ENCODE peak calls at places on chromosomes 11 and 22, in eight cellular contexts. Q is amniotic epithelial cell; A is NCI-H1930; F is GM18507; X is smooth muscle cell of the brain vasculature; W is tibial nerve; K is stimulated activated naive CD8-positive, alpha-beta T cell treated with anti-CD3 and anti-CD28 coated beads, Interleukin-15, Interleukin-2, amounts not matched to agents 100 U/mL and 50 U/mL, for 24 hours; L is NCI-H526 treated with DMSO at 0.1 percent for 48 hours. G is an unnamed sample.

GRCh38 chr11:118641463-118642019 is 34.1 kb downstream of the PHLDB1 start:
- DNase-seq in W (no peak), Q (no peak), L (peak), A (no peak), X (no peak), K (no peak), F (no peak), G (no peak)

GRCh38 chr22:20646906-20647305 is 127.0 kb upstream of the SERPIND1 start:
- DNase-seq in K (no peak), X (no peak), A (no peak), W (no peak), F (no peak), Q (no peak), L (no peak), G (no peak)

GRCh38 chr11:58006940-58007339 is 16.7 kb upstream of the OR9Q1 start:
- DNase-seq in Q (peak), K (no peak), W (no peak), F (no peak), X (no peak), L (no peak), A (no peak), G (no peak)

GRCh38 chr22:17281026-17281809 is 62.0 kb upstream of the ADA2 start:
- DNase-seq in X (no peak), K (no peak), W (no peak), L (no peak), F (no peak), Q (no peak), A (no peak), G (no peak)

GRCh38 chr11:58028687-58029411 is 1.9 kb upstream of the OR6Q1 start:
- DNase-seq in A (no peak), X (no peak), L (no peak), W (peak), K (no peak), Q (peak), F (no peak), G (no peak)

GRCh38 chr22:25437414-25438160 is 126.9 kb upstream of the GRK3 start:
- DNase-seq in K (no peak), X (no peak), F (no peak), A (no peak), W (no peak), L (no peak), Q (no peak), G (no peak)

GRCh38 chr22:31083377-31083768 is 2.3 kb downstream of the SMTN start:
- DNase-seq in X (no peak), W (no peak), F (no peak), A (no peak), K (no peak), Q (no peak), L (peak), G (no peak)

GRCh38 chr11:104946907-104947306 is 21.5 kb downstream of the CASP4 start:
- DNase-seq in Q (peak), K (peak), F (no peak), W (peak), A (no peak), X (no peak), L (no peak), G (no peak)

GRCh38 chr22:41075946-41076345 is 16.4 kb upstream of the EP300 start:
- DNase-seq in X (no peak), A (no peak), K (no peak), Q (no peak), F (no peak), L (no peak), W (no peak), G (no peak)

GRCh38 chr11:8870461-8871282 is 40.3 kb upstream of the AKIP1 start:
- DNase-seq in W (peak), X (no peak), L (peak), A (peak), K (peak), F (no peak), Q (peak), G (no peak)

GRCh38 chr11:11740081-11740702 is 101.6 kb upstream of the USP47 start:
- DNase-seq in K (no peak), W (no peak), X (no peak), F (no peak), A (no peak), Q (no peak), L (peak), G (no peak)

GRCh38 chr22:39907605-39908097 is 6.8 kb downstream of the GRAP2 start:
- DNase-seq in W (no peak), X (no peak), L (no peak), Q (no peak), A (no peak), K (no peak), F (no peak), G (no peak)

GRCh38 chr11:130533113-130533803 is 84.8 kb downstream of the ADAMTS15 start:
- DNase-seq in A (no peak), W (no peak), Q (no peak), L (peak), K (no peak), X (no peak), F (no peak), G (no peak)

GRCh38 chr22:43848366-43849171 is 13.7 kb downstream of the SULT4A1 start:
- DNase-seq in Q (peak), K (no peak), A (no peak), X (no peak), L (no peak), F (no peak), W (no peak), G (no peak)

GRCh38 chr11:74990941-74991340 is 2.2 kb downstream of the NEU3 start:
- DNase-seq in F (no peak), A (no peak), L (no peak), Q (no peak), X (no peak), W (no peak), K (no peak), G (no peak)

GRCh38 chr11:124276081-124276480 is 19.9 kb downstream of the OR8G5 start:
- DNase-seq in L (no peak), Q (peak), X (no peak), F (no peak), K (no peak), A (no peak), W (no peak), G (no peak)

GRCh38 chr11:132535830-132536229 is 996.5 kb downstream of the OPCML start:
- DNase-seq in W (no peak), A (no peak), K (no peak), X (no peak), F (no peak), L (no peak), Q (no peak), G (no peak)

GRCh38 chr11:76795936-76796441 is 12.8 kb downstream of the TSKU start:
- DNase-seq in Q (no peak), W (peak), X (no peak), K (no peak), L (no peak), F (no peak), A (no peak), G (no peak)

GRCh38 chr11:35419713-35420333 is 465 bp upstream of the SLC1A2 start:
- DNase-seq in X (no peak), F (no peak), L (no peak), K (no peak), A (no peak), Q (no peak), W (no peak), G (no peak)

GRCh38 chr11:2287102-2287501 is 14.6 kb downstream of the C11orf21 start:
- DNase-seq in K (no peak), X (no peak), F (no peak), W (peak), Q (no peak), A (no peak), L (no peak), G (no peak)

GRCh38 chr11:60130496-60130895 is 42.0 kb downstream of the MS4A2 start:
- DNase-seq in F (no peak), K (no peak), A (peak), L (peak), W (no peak), X (no peak), Q (no peak), G (no peak)

GRCh38 chr22:31281733-31282132 is 10.6 kb downstream of the PIK3IP1 start:
- DNase-seq in K (no peak), Q (no peak), A (no peak), W (no peak), L (no peak), X (no peak), F (no peak), G (no peak)

GRCh38 chr11:10376061-10376460 is 71.2 kb downstream of the ADM start:
- DNase-seq in F (no peak), A (no peak), K (no peak), X (no peak), L (no peak), W (no peak), Q (peak), G (no peak)